ENCODE peak calls at places on chromosomes 16 and 17, in four cellular contexts. L is Right ventricle myocardium inferior; D is small intestine; W is stimulated activated CD4-positive, alpha-beta T cell treated with anti-CD3 and anti-CD28 coated beads, Interleukin-12 subunit alpha, Interleukin-12 subunit beta, amount 100 ng/mL, for 24 hours. B is an unnamed sample.

GRCh38 chr16:69754469-69755310 is at the start of gene NOB1:
- DNase-seq in L (peak), D (peak), W (peak), B (peak)

GRCh38 chr17:19327039-19327776 is 35.3 kb downstream of the B9D1 start:
- DNase-seq in L (no peak), D (no peak), W (no peak), B (peak)

GRCh38 chr17:52106638-52107261 is 51.8 kb downstream of the CA10 start:
- DNase-seq in L (no peak), D (peak), W (peak), B (peak)

GRCh38 chr17:4733073-4733531 is 1.9 kb downstream of the MED11 start:
- DNase-seq in L (peak), D (no peak), W (no peak), B (no peak)

GRCh38 chr16:15735610-15736009 is 85.6 kb downstream of the NDE1 start:
- DNase-seq in L (no peak), D (no peak), W (no peak), B (no peak)

GRCh38 chr17:37659887-37660286 is 16.6 kb upstream of the DDX52 start:
- DNase-seq in L (no peak), D (no peak), W (no peak), B (no peak)

GRCh38 chr17:81419333-81419885 is 24.2 kb downstream of the BAHCC1 start:
- DNase-seq in L (peak), D (peak), W (no peak), B (peak)

GRCh38 chr16:66342294-66342900 is 24.1 kb upstream of the CDH5 start:
- DNase-seq in L (no peak), D (no peak), W (no peak), B (peak)

GRCh38 chr17:72591500-72592241 is 470.9 kb downstream of the SOX9 start:
- DNase-seq in L (no peak), D (peak), W (no peak), B (no peak)